ENCODE peak calls at places on chromosomes 12 and 14, in six cellular contexts. One of them, this sample, is unnamed. For H3K4me1, the result is how much of the 10 kb centered on the place peaks cover.

GRCh38 chr14:54777395-54777794 is 125.2 kb downstream of the GCH1 start:
- DNase-seq in A549: no peak
- DNase-seq in gastrocnemius medialis: no peak
- DNase-seq in CD4-positive, CD25-positive, alpha-beta regulatory T cell: no peak
- DNase-seq in body of pancreas: no peak
- DNase-seq in left lung: no peak
- DNase-seq in this sample: no peak

GRCh38 chr12:56631790-56632700 is 1.9 kb upstream of the BAZ2A start:
- DNase-seq in A549: peak
- DNase-seq in gastrocnemius medialis: peak
- DNase-seq in CD4-positive, CD25-positive, alpha-beta regulatory T cell: peak
- DNase-seq in body of pancreas: peak
- DNase-seq in left lung: peak
- DNase-seq in this sample: peak

GRCh38 chr12:100020370-100020769 is 35.6 kb upstream of the ANKS1B start:
- DNase-seq in A549: no peak
- DNase-seq in gastrocnemius medialis: no peak
- DNase-seq in CD4-positive, CD25-positive, alpha-beta regulatory T cell: no peak
- DNase-seq in body of pancreas: no peak
- DNase-seq in left lung: no peak
- DNase-seq in this sample: no peak

GRCh38 chr12:94147991-94148840 is at the start of gene PLXNC1:
- DNase-seq in A549: peak
- DNase-seq in gastrocnemius medialis: no peak
- DNase-seq in CD4-positive, CD25-positive, alpha-beta regulatory T cell: peak
- DNase-seq in body of pancreas: peak
- DNase-seq in left lung: peak
- DNase-seq in this sample: peak

GRCh38 chr12:107512391-107512790 is 173.2 kb upstream of the PWP1 start:
- DNase-seq in A549: no peak
- DNase-seq in gastrocnemius medialis: no peak
- DNase-seq in CD4-positive, CD25-positive, alpha-beta regulatory T cell: no peak
- DNase-seq in body of pancreas: no peak
- DNase-seq in left lung: no peak
- DNase-seq in this sample: no peak

GRCh38 chr12:93109794-93110203 is 180.7 kb upstream of the EEA1 start:
- DNase-seq in A549: no peak
- DNase-seq in gastrocnemius medialis: no peak
- DNase-seq in CD4-positive, CD25-positive, alpha-beta regulatory T cell: no peak
- DNase-seq in body of pancreas: no peak
- DNase-seq in left lung: no peak
- DNase-seq in this sample: no peak

GRCh38 chr14:55731247-55731872 is 151.4 kb downstream of the KTN1 start:
- DNase-seq in A549: no peak
- DNase-seq in gastrocnemius medialis: no peak
- DNase-seq in CD4-positive, CD25-positive, alpha-beta regulatory T cell: peak
- DNase-seq in body of pancreas: no peak
- DNase-seq in left lung: no peak
- DNase-seq in this sample: no peak

GRCh38 chr12:24081581-24081980 is 132.1 kb upstream of the SOX5 start:
- DNase-seq in A549: no peak
- DNase-seq in gastrocnemius medialis: no peak
- DNase-seq in CD4-positive, CD25-positive, alpha-beta regulatory T cell: no peak
- DNase-seq in body of pancreas: no peak
- DNase-seq in left lung: no peak
- DNase-seq in this sample: no peak

GRCh38 chr12:466762-467161 is 7.0 kb downstream of the B4GALNT3 start:
- DNase-seq in A549: no peak
- DNase-seq in gastrocnemius medialis: no peak
- DNase-seq in CD4-positive, CD25-positive, alpha-beta regulatory T cell: no peak
- DNase-seq in body of pancreas: no peak
- DNase-seq in left lung: no peak
- DNase-seq in this sample: no peak

GRCh38 chr12:11773889-11774677 is 124.6 kb downstream of the ETV6 start:
- DNase-seq in A549: no peak
- DNase-seq in gastrocnemius medialis: no peak
- DNase-seq in CD4-positive, CD25-positive, alpha-beta regulatory T cell: no peak
- DNase-seq in body of pancreas: no peak
- DNase-seq in left lung: peak
- DNase-seq in this sample: no peak

GRCh38 chr12:11769723-11770514 is 120.4 kb downstream of the ETV6 start:
- DNase-seq in A549: no peak
- DNase-seq in gastrocnemius medialis: no peak
- DNase-seq in CD4-positive, CD25-positive, alpha-beta regulatory T cell: peak
- DNase-seq in body of pancreas: no peak
- DNase-seq in left lung: peak
- DNase-seq in this sample: no peak

GRCh38 chr12:11771895-11772502 is 122.5 kb downstream of the ETV6 start:
- DNase-seq in A549: no peak
- DNase-seq in gastrocnemius medialis: no peak
- DNase-seq in CD4-positive, CD25-positive, alpha-beta regulatory T cell: peak
- DNase-seq in body of pancreas: no peak
- DNase-seq in left lung: no peak
- DNase-seq in this sample: no peak

GRCh38 chr12:11768233-11768965 is 118.9 kb downstream of the ETV6 start:
- DNase-seq in A549: no peak
- DNase-seq in gastrocnemius medialis: no peak
- DNase-seq in CD4-positive, CD25-positive, alpha-beta regulatory T cell: no peak
- DNase-seq in body of pancreas: peak
- DNase-seq in left lung: no peak
- DNase-seq in this sample: no peak

DNA sequence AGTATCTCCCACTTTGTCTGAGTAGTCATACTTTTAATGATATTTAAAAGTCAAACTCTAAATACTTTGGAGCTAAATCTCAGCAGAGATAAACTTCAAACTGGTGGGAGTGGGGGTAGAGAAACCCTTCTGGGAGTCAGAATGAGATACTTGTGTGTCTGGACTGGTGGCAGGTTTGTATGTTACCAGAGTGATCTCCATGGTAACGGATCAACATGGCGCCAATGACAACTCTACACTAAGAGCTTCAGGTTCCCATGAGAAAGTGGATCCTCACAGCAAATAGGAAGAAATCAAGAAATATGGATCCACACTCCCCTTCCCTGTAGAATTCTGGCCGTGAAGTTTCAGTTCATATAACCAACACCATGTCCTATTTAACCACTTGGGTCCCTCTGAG is 121.9 kb downstream of the ETV6 start:
- DNase-seq in A549: no peak
- DNase-seq in gastrocnemius medialis: no peak
- DNase-seq in CD4-positive, CD25-positive, alpha-beta regulatory T cell: no peak
- DNase-seq in body of pancreas: peak
- DNase-seq in left lung: no peak
- DNase-seq in this sample: no peak
- H3K4me1 ChIP-seq in A549: under half
- H3K4me1 ChIP-seq in gastrocnemius medialis: under half
- H3K4me1 ChIP-seq in CD4-positive, CD25-positive, alpha-beta regulatory T cell: under half
- H3K4me1 ChIP-seq in body of pancreas: under half
- H3K4me1 ChIP-seq in left lung: under half
- H3K4me1 ChIP-seq in this sample: under half

DNA sequence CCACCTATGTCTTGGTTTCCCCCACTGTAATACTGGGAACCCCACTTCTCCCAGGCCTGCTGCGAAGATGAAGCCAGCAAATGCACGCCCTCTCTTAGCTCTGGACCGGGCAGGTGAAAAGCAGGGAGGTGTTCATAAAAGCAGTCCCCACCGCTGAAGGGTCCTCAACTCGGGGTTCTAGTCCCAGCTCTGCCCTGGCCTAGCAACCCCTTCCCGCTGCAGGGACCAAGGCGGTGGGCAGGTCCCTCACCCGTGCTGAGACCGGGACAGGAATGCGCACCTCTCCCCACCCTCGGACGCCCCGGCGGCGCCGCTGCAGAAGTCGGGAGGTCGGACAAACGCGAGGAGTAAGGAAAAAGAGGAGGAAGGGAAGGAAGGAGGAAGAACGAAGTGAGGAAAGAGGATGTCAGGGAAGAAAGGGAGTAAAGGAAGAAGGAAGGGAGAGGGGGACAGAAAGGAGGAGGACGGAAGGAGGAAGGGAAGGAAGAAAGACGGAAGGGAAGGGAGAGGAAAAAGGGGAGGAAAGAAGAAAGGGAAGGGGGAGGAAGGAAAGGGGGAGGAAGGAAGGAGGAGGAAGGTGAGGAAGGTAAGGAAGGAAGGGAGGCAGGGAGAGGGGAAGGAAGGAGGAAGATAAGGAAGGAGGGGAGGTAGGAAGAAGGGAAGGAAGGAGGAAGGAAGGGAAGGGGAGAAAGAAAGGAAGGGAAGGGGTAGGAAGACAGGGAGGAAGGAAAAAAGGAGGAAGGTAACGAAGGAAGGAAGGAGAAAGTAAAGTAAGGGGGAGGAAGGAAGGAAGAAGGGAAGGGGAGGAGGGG is 701 bp downstream of the SPRING1 start:
- DNase-seq in A549: peak
- DNase-seq in gastrocnemius medialis: no peak
- DNase-seq in CD4-positive, CD25-positive, alpha-beta regulatory T cell: no peak
- DNase-seq in body of pancreas: peak
- DNase-seq in left lung: peak
- DNase-seq in this sample: no peak
- H3K4me1 ChIP-seq in A549: under half
- H3K4me1 ChIP-seq in gastrocnemius medialis: under half
- H3K4me1 ChIP-seq in CD4-positive, CD25-positive, alpha-beta regulatory T cell: under half
- H3K4me1 ChIP-seq in body of pancreas: under half
- H3K4me1 ChIP-seq in left lung: under half
- H3K4me1 ChIP-seq in this sample: under half

GRCh38 chr14:103396463-103396862 is 11.2 kb downstream of the MARK3 start:
- DNase-seq in A549: no peak
- DNase-seq in gastrocnemius medialis: no peak
- DNase-seq in CD4-positive, CD25-positive, alpha-beta regulatory T cell: no peak
- DNase-seq in body of pancreas: no peak
- DNase-seq in left lung: no peak
- DNase-seq in this sample: no peak
- H3K4me1 ChIP-seq in A549: half or more
- H3K4me1 ChIP-seq in gastrocnemius medialis: half or more
- H3K4me1 ChIP-seq in CD4-positive, CD25-positive, alpha-beta regulatory T cell: half or more
- H3K4me1 ChIP-seq in body of pancreas: half or more
- H3K4me1 ChIP-seq in left lung: under half
- H3K4me1 ChIP-seq in this sample: half or more

DNA sequence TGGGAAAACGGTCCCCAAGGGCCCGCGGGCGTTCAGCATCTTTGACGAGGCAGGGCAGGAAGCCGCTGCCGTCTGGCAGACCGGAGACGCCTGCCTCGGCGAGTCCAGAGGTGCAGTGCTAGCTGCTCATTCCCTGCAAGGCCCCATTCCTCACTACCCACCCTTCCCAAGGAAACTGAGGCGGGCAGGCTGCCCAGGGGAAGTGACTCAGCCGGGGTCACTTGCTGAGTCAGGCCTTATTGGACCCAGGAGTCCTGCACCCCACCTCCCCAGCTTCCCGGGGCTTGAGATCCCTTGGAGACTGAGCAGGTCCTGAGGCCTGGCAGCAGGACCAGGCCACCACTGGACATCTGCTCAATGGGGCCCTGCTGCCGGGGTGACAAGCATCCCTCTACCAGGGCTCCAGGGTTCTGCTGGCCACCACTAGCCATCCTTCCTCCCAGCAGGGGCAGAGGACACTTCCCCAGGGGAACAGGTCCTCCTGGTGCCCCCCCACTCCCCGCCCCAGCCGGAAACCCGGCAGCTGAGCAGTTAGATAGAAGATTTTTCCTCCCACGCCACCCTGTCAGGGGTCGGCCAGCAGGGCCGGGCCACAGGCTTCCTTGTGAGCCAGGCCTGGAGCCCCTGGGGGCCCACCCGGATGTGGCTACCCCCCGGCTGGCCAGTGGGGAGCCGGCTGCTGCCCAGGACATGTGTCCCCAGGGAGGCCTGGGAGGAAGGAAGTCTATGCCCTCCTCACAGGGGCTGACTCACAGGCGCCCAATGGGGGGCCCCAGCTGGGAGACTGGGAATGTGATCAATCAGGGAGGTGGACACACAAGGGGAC is 3.9 kb downstream of the SH2B3 start:
- DNase-seq in A549: no peak
- DNase-seq in gastrocnemius medialis: peak
- DNase-seq in CD4-positive, CD25-positive, alpha-beta regulatory T cell: no peak
- DNase-seq in body of pancreas: peak
- DNase-seq in left lung: peak
- DNase-seq in this sample: no peak
- H3K4me1 ChIP-seq in A549: under half
- H3K4me1 ChIP-seq in gastrocnemius medialis: half or more
- H3K4me1 ChIP-seq in CD4-positive, CD25-positive, alpha-beta regulatory T cell: half or more
- H3K4me1 ChIP-seq in body of pancreas: half or more
- H3K4me1 ChIP-seq in left lung: under half
- H3K4me1 ChIP-seq in this sample: half or more

GRCh38 chr12:71476513-71476912 is 36.9 kb downstream of the LGR5 start:
- DNase-seq in A549: no peak
- DNase-seq in gastrocnemius medialis: peak
- DNase-seq in CD4-positive, CD25-positive, alpha-beta regulatory T cell: no peak
- DNase-seq in body of pancreas: no peak
- DNase-seq in left lung: no peak
- DNase-seq in this sample: no peak
- H3K4me1 ChIP-seq in A549: under half
- H3K4me1 ChIP-seq in gastrocnemius medialis: under half
- H3K4me1 ChIP-seq in CD4-positive, CD25-positive, alpha-beta regulatory T cell: under half
- H3K4me1 ChIP-seq in body of pancreas: under half
- H3K4me1 ChIP-seq in left lung: under half
- H3K4me1 ChIP-seq in this sample: under half

DNA sequence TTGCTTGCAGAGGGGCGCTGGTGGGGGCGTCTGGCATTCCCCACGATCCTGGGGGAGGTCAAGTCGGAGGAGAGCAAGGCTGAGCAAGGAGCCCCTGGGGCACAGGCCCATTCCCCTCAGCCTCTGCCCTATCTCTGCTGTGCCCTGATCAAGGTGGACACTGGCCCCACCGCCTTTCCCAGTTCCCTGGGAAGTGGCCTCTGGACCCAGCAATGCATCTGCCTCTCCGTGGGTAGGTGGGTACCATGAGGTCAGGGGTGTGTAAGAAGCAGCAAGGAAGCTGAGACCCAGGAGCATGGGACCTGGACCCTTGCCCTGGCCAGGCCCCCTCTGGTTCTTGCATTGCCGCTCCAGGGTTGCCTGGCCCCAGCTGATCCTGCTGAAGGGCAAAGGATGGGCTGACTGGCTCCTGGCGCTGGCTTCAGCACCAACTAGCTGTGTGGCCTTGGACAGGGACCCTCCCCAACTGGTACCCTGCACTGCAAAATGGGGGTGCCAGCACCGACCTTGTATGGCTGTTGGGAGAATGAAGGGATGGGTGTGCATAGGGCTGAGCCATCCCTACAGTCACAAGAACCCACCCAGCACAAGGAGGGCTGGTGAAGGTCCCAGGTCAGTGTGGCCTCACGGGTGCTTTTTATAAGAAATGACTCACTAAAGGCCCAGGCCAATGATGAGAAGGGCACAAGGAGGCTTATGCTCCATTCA is 19.6 kb downstream of the SLC25A29 start:
- DNase-seq in A549: no peak
- DNase-seq in gastrocnemius medialis: peak
- DNase-seq in CD4-positive, CD25-positive, alpha-beta regulatory T cell: no peak
- DNase-seq in body of pancreas: no peak
- DNase-seq in left lung: no peak
- DNase-seq in this sample: no peak
- H3K4me1 ChIP-seq in A549: under half
- H3K4me1 ChIP-seq in gastrocnemius medialis: under half
- H3K4me1 ChIP-seq in CD4-positive, CD25-positive, alpha-beta regulatory T cell: under half
- H3K4me1 ChIP-seq in body of pancreas: under half
- H3K4me1 ChIP-seq in left lung: under half
- H3K4me1 ChIP-seq in this sample: under half

GRCh38 chr12:62868820-62869219 is 66.1 kb downstream of the PPM1H start:
- DNase-seq in A549: no peak
- DNase-seq in gastrocnemius medialis: no peak
- DNase-seq in CD4-positive, CD25-positive, alpha-beta regulatory T cell: no peak
- DNase-seq in body of pancreas: no peak
- DNase-seq in left lung: no peak
- DNase-seq in this sample: no peak
- H3K4me1 ChIP-seq in A549: under half
- H3K4me1 ChIP-seq in gastrocnemius medialis: under half
- H3K4me1 ChIP-seq in CD4-positive, CD25-positive, alpha-beta regulatory T cell: under half
- H3K4me1 ChIP-seq in body of pancreas: under half
- H3K4me1 ChIP-seq in left lung: under half
- H3K4me1 ChIP-seq in this sample: under half